ENCODE peak calls at places on chromosomes 11 and 22, in four cellular contexts. P is tibial artery, R is HepG2, A is dorsolateral prefrontal cortex. O is an unnamed sample.

GRCh38 chr11:60301178-60301577 is 20.7 kb downstream of the MS4A4A start:
- DNase-seq in P (no peak), A (no peak), R (no peak), O (no peak)

GRCh38 chr11:100991541-100991940 is 138.1 kb downstream of the PGR start:
- DNase-seq in R (no peak), A (no peak), P (no peak), O (no peak)

GRCh38 chr11:34977039-34977906 is 60.9 kb downstream of the PDHX start:
- DNase-seq in R (no peak), P (no peak), A (no peak), O (peak)

GRCh38 chr11:63814383-63814736 is 1.1 kb downstream of the SPINDOC start:
- DNase-seq in R (no peak), A (no peak), P (no peak), O (no peak)

GRCh38 chr11:94884322-94884721 is 89.0 kb downstream of the CWC15 start:
- DNase-seq in R (no peak), P (no peak), A (no peak), O (no peak)

GRCh38 chr11:123183391-123184099 is 11.5 kb downstream of the CLMP start:
- DNase-seq in A (no peak), P (no peak), R (no peak), O (peak)

GRCh38 chr11:108221401-108221800 is 1.0 kb downstream of the NPAT start:
- DNase-seq in R (no peak), P (no peak), A (no peak), O (peak)

GRCh38 chr22:32603651-32604540 is 129.3 kb downstream of the FBXO7 start:
- DNase-seq in R (no peak), A (no peak), P (no peak), O (no peak)

GRCh38 chr11:72932132-72932570 is 117.9 kb downstream of the ATG16L2 start:
- DNase-seq in R (no peak), A (no peak), P (no peak), O (peak)

GRCh38 chr22:19109198-19110063 is 12.8 kb downstream of the DGCR2 start:
- DNase-seq in A (no peak), P (peak), R (peak), O (peak)

GRCh38 chr11:40129276-40129675 is 1330.2 kb downstream of the LRRC4C start:
- DNase-seq in R (no peak), A (no peak), P (no peak), O (no peak)

GRCh38 chr11:35145249-35145648 is 6.3 kb downstream of the CD44 start:
- DNase-seq in P (no peak), R (no peak), A (no peak), O (peak)

GRCh38 chr22:39240841-39241631 is 3.7 kb downstream of the PDGFB start:
- DNase-seq in P (peak), A (no peak), R (peak), O (no peak)

GRCh38 chr11:100870138-100870537 is 183.1 kb downstream of the ARHGAP42 start:
- DNase-seq in P (no peak), A (no peak), R (no peak), O (no peak)

GRCh38 chr11:71962428-71963038 is 33.7 kb downstream of the RNF121 start:
- DNase-seq in R (no peak), A (no peak), P (no peak), O (peak)

GRCh38 chr11:134331565-134332188 is at the start of gene GLB1L2:
- DNase-seq in R (peak), A (peak), P (peak), O (peak)

GRCh38 chr11:15826826-15827225 is 529.5 kb downstream of the SOX6 start:
- DNase-seq in P (no peak), R (no peak), A (no peak), O (peak)

GRCh38 chr22:44622147-44622427 is 79.9 kb upstream of the PRR5 start:
- DNase-seq in R (no peak), A (no peak), P (no peak), O (no peak)

GRCh38 chr11:123065634-123066033 is 3.7 kb upstream of the HSPA8 start:
- DNase-seq in P (no peak), A (no peak), R (no peak), O (peak)

GRCh38 chr11:66118847-66119246 is 48.8 kb downstream of the PACS1 start:
- DNase-seq in P (no peak), R (no peak), A (no peak), O (no peak)

GRCh38 chr11:17208257-17208999 is 642 bp upstream of the PIK3C2A start:
- DNase-seq in A (peak), P (peak), R (peak), O (peak)

GRCh38 chr22:17910561-17911311 is 113.6 kb downstream of the MICAL3 start:
- DNase-seq in A (peak), P (peak), R (no peak), O (peak)

GRCh38 chr11:36702330-36703054 is 104.5 kb upstream of the RAG2 start:
- DNase-seq in R (peak), P (no peak), A (peak), O (peak)

GRCh38 chr11:128550261-128550821 is 37.0 kb downstream of the ETS1 start:
- DNase-seq in R (no peak), P (no peak), A (no peak), O (no peak)

GRCh38 chr11:128550967-128551522 is 36.3 kb downstream of the ETS1 start:
- DNase-seq in P (no peak), R (no peak), A (no peak), O (no peak)

GRCh38 chr11:128547946-128548654 is 39.3 kb downstream of the ETS1 start:
- DNase-seq in P (no peak), A (no peak), R (no peak), O (no peak)

GRCh38 chr11:128549256-128549944 is 38.0 kb downstream of the ETS1 start:
- DNase-seq in P (no peak), R (no peak), A (no peak), O (peak)

GRCh38 chr11:128548655-128549255 is 38.6 kb downstream of the ETS1 start:
- DNase-seq in A (no peak), R (no peak), P (no peak), O (peak)
- TF ChIP-seq CTCF in A (no peak), R (no peak), P (no peak), O (no peak)

GRCh38 chr11:24678956-24679355 is 182.1 kb downstream of the LUZP2 start:
- DNase-seq in A (no peak), P (no peak), R (no peak), O (no peak)
- TF ChIP-seq CTCF in A (no peak), P (no peak), R (no peak), O (no peak)

GRCh38 chr11:129145276-129145675 is 46.8 kb downstream of the ARHGAP32 start:
- DNase-seq in P (no peak), A (no peak), R (no peak), O (no peak)
- TF ChIP-seq CTCF in P (no peak), A (no peak), R (no peak), O (no peak)

DNA sequence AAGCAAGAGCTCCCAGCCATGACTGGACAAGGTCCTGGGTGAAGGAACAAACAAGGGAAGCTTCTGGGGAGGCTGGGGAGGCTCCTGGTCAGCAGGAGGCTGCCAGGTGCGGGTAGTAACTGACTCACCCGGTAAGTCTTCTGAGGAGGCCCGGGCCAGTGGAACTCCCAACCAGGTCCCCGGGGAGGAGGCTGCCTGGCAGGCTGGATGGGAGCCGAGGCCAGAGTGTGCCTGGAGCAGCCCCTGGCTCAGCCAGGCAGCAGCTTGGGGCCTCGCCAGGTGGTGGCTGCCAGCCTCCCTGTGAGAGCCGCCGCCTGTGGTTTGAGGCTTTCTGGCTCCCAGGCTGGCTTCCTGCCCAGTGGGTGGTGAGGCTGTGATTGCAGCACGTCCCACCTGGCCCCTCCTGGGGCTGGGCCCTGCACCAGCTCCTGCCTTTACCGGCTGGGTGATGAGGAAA is 46.2 kb downstream of the IGF2 start:
- DNase-seq in A (no peak), R (no peak), P (peak), O (peak)
- TF ChIP-seq CTCF in A (no peak), R (no peak), P (no peak), O (no peak)

GRCh38 chr22:46295277-46295971 is 1.2 kb upstream of the GTSE1 start:
- DNase-seq in A (no peak), R (no peak), P (no peak), O (no peak)

GRCh38 chr22:46299101-46299500 is 2.4 kb downstream of the GTSE1 start:
- DNase-seq in A (no peak), P (no peak), R (no peak), O (no peak)

GRCh38 chr22:46297151-46297819 is 615 bp downstream of the GTSE1 start:
- DNase-seq in P (no peak), R (peak), A (no peak), O (peak)

GRCh38 chr22:46294784-46295183 is 1.9 kb upstream of the GTSE1 start:
- DNase-seq in P (no peak), A (no peak), R (no peak), O (no peak)

GRCh38 chr22:46296257-46297150 is at the start of gene GTSE1:
- DNase-seq in P (peak), A (peak), R (peak), O (peak)
- TF ChIP-seq CTCF in P (no peak), A (peak), R (peak), O (no peak)

GRCh38 chr22:49177666-49178065 is 650.0 kb downstream of the BRD1 start:
- DNase-seq in P (no peak), R (no peak), A (no peak), O (no peak)
- TF ChIP-seq CTCF in P (no peak), R (no peak), A (no peak), O (no peak)

DNA sequence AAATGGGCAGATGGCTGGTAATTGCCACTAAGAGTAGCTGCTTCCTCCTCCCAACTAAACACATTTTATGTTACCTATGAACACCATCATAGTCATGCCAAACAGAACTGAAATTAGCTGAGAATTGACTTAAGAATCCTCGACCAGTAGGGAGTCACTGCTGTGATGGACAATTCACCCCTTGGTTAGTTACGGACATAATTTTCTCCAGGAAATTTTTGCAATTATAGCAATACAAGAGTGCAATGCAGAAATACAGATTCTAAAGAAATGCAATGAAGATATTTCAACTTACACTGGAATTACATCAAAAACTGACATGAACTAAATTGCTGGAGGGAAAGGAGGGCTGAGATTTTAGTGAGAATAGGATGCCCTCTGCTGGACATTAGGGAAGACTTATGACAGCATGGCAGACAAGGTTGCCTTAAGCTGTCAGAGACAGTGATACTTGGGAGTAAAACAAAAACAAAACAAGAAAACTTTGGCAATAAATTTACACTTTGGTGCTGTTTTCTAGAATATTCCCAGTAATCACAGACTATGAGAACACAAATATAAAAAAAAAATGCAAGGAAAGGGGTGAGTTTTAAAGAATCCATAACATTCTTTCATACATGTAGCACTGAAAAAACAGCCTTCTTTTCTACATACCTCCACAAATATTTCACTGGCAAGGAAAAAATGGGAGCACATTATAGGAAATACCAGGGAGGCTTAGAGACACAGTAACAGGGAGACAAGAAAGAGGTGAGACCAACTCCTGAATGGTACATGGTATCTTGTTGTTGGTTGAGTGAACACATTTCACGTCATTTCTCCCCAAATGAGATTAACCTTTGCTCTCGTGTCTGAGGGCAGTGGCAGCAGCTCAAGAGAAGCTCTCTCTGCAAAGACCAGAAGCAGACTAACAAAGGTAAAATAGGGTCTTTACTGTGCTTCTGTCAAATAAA is 11.2 kb upstream of the PPP2R1B start:
- DNase-seq in P (no peak), A (peak), R (peak), O (peak)
- TF ChIP-seq CTCF in P (peak), A (peak), R (peak), O (peak)

GRCh38 chr11:115215694-115216615 is 288.3 kb downstream of the CADM1 start:
- DNase-seq in A (no peak), P (no peak), R (peak), O (no peak)
- TF ChIP-seq CTCF in A (no peak), P (no peak), R (no peak), O (no peak)

GRCh38 chr11:29447821-29448220 is 569.0 kb downstream of the KCNA4 start:
- DNase-seq in A (no peak), R (no peak), P (no peak), O (no peak)

GRCh38 chr11:29452131-29452530 is 564.7 kb downstream of the KCNA4 start:
- DNase-seq in P (no peak), A (no peak), R (no peak), O (peak)

GRCh38 chr11:29449280-29450074 is 567.4 kb downstream of the KCNA4 start:
- DNase-seq in R (no peak), P (no peak), A (no peak), O (no peak)

GRCh38 chr11:29446132-29446531 is 570.7 kb downstream of the KCNA4 start:
- DNase-seq in A (no peak), P (no peak), R (no peak), O (no peak)

GRCh38 chr11:29448246-29448877 is 568.5 kb downstream of the KCNA4 start:
- DNase-seq in A (no peak), R (no peak), P (no peak), O (peak)
- TF ChIP-seq CTCF in A (peak), R (peak), P (peak), O (peak)